ENCODE peak calls at places on chromosome 10, in five cellular contexts. One of them, this sample, is unnamed.

GRCh38 chr10:86389441-86390193 is 23.0 kb upstream of the GRID1 start:
- DNase-seq in pancreas: peak
- DNase-seq in caudate nucleus: no peak
- DNase-seq in CD4-positive, alpha-beta T cell: no peak
- DNase-seq in WERI-Rb-1: no peak
- DNase-seq in this sample: peak

GRCh38 chr10:42990016-42990720 is 86.7 kb upstream of the RET start:
- DNase-seq in caudate nucleus: no peak
- DNase-seq in CD4-positive, alpha-beta T cell: no peak
- DNase-seq in WERI-Rb-1: no peak
- DNase-seq in pancreas: no peak
- DNase-seq in this sample: no peak

GRCh38 chr10:74596713-74597112 is 229.7 kb upstream of the KAT6B start:
- DNase-seq in caudate nucleus: no peak
- DNase-seq in CD4-positive, alpha-beta T cell: no peak
- DNase-seq in WERI-Rb-1: no peak
- DNase-seq in pancreas: no peak
- DNase-seq in this sample: no peak

GRCh38 chr10:109454691-109455090 is 468.6 kb downstream of the XPNPEP1 start:
- DNase-seq in pancreas: no peak
- DNase-seq in CD4-positive, alpha-beta T cell: no peak
- DNase-seq in caudate nucleus: no peak
- DNase-seq in WERI-Rb-1: no peak
- DNase-seq in this sample: peak

GRCh38 chr10:89115876-89116627 is 91.1 kb downstream of the CH25H start:
- DNase-seq in WERI-Rb-1: no peak
- DNase-seq in caudate nucleus: no peak
- DNase-seq in pancreas: no peak
- DNase-seq in CD4-positive, alpha-beta T cell: no peak
- DNase-seq in this sample: peak

GRCh38 chr10:109940117-109940516 is 16.8 kb upstream of the XPNPEP1 start:
- DNase-seq in WERI-Rb-1: no peak
- DNase-seq in caudate nucleus: no peak
- DNase-seq in CD4-positive, alpha-beta T cell: no peak
- DNase-seq in pancreas: no peak
- DNase-seq in this sample: no peak

GRCh38 chr10:34139559-34139958 is 675.5 kb downstream of the PARD3 start:
- DNase-seq in CD4-positive, alpha-beta T cell: no peak
- DNase-seq in pancreas: no peak
- DNase-seq in caudate nucleus: no peak
- DNase-seq in WERI-Rb-1: peak
- DNase-seq in this sample: peak

GRCh38 chr10:77666821-77667220 is 29.2 kb upstream of the KCNMA1 start:
- DNase-seq in CD4-positive, alpha-beta T cell: no peak
- DNase-seq in WERI-Rb-1: no peak
- DNase-seq in caudate nucleus: no peak
- DNase-seq in pancreas: no peak
- DNase-seq in this sample: no peak

GRCh38 chr10:33183658-33184057 is 150.8 kb downstream of the NRP1 start:
- DNase-seq in caudate nucleus: no peak
- DNase-seq in WERI-Rb-1: no peak
- DNase-seq in pancreas: no peak
- DNase-seq in CD4-positive, alpha-beta T cell: no peak
- DNase-seq in this sample: no peak

GRCh38 chr10:4671451-4672145 is 154.4 kb upstream of the AKR1E2 start:
- DNase-seq in pancreas: no peak
- DNase-seq in CD4-positive, alpha-beta T cell: no peak
- DNase-seq in WERI-Rb-1: no peak
- DNase-seq in caudate nucleus: no peak
- DNase-seq in this sample: peak

GRCh38 chr10:2885956-2886296 is 181.4 kb upstream of the PFKP start:
- DNase-seq in caudate nucleus: no peak
- DNase-seq in pancreas: no peak
- DNase-seq in WERI-Rb-1: no peak
- DNase-seq in CD4-positive, alpha-beta T cell: no peak
- DNase-seq in this sample: no peak

This sample was measured in kidney tubule cell.